ENCODE peak calls at places on chromosomes 13 and 19, in five cellular contexts. Y is posterior cingulate gyrus, T is NCI-H2107, G is mesendoderm, A is cerebellar cortex. J is an unnamed sample.

GRCh38 chr13:93927431-93927830 is 552.1 kb downstream of the DCT start:
- DNase-seq in Y (no peak), T (no peak), G (no peak), A (no peak), J (no peak)

GRCh38 chr13:36131215-36131930 is at the start of gene DCLK1:
- DNase-seq in Y (peak), T (no peak), G (peak), A (no peak), J (peak)

GRCh38 chr13:26229080-26229615 is 7.0 kb upstream of the RNF6 start:
- DNase-seq in Y (no peak), T (no peak), G (no peak), A (no peak), J (no peak)

GRCh38 chr19:42114412-42114811 is 17.8 kb downstream of the POU2F2 start:
- DNase-seq in Y (no peak), T (peak), G (no peak), A (no peak), J (no peak)

GRCh38 chr19:9309974-9310446 is 372 bp upstream of the ZNF699 start:
- DNase-seq in Y (peak), T (peak), G (peak), A (peak), J (peak)

GRCh38 chr13:110338441-110339101 is 31.5 kb downstream of the COL4A2 start:
- DNase-seq in Y (no peak), T (no peak), G (peak), A (no peak), J (peak)

GRCh38 chr19:4059931-4060620 is 6.6 kb downstream of the ZBTB7A start:
- DNase-seq in Y (no peak), T (no peak), G (no peak), A (no peak), J (no peak)

GRCh38 chr19:30444686-30445232 is 72.6 kb downstream of the ZNF536 start:
- DNase-seq in Y (no peak), T (no peak), G (no peak), A (no peak), J (no peak)

GRCh38 chr13:105918842-105919741 is 616.4 kb downstream of the EFNB2 start:
- DNase-seq in Y (no peak), T (no peak), G (peak), A (peak), J (no peak)

GRCh38 chr13:73059460-73060250 is 850 bp downstream of the KLF5 start:
- DNase-seq in Y (no peak), T (peak), G (peak), A (no peak), J (peak)

GRCh38 chr13:20118268-20119140 is 42.3 kb downstream of the GJA3 start:
- DNase-seq in Y (peak), T (no peak), G (peak), A (peak), J (peak)

GRCh38 chr13:64332048-64332447 is 2898.1 kb downstream of the PCDH9 start:
- DNase-seq in Y (no peak), T (no peak), G (no peak), A (no peak), J (no peak)

GRCh38 chr19:35528218-35529038 is at the start of gene SBSN:
- DNase-seq in Y (no peak), T (no peak), G (no peak), A (no peak), J (no peak)

GRCh38 chr13:65965496-65965895 is 1264.6 kb downstream of the PCDH9 start:
- DNase-seq in Y (no peak), T (no peak), G (no peak), A (no peak), J (no peak)

GRCh38 chr19:38265213-38265861 is 964 bp downstream of the SPINT2 start:
- DNase-seq in Y (no peak), T (no peak), G (peak), A (peak), J (no peak)

GRCh38 chr19:852136-853013 is at the start of gene ELANE:
- DNase-seq in Y (no peak), T (no peak), G (no peak), A (no peak), J (no peak)

GRCh38 chr13:114106991-114107685 is 25.3 kb downstream of the RASA3 start:
- DNase-seq in Y (no peak), T (no peak), G (no peak), A (no peak), J (no peak)

GRCh38 chr13:59346861-59347470 is 816.8 kb downstream of the DIAPH3 start:
- DNase-seq in Y (no peak), T (no peak), G (peak), A (no peak), J (no peak)

GRCh38 chr19:18789883-18790565 is 1.1 kb downstream of the COMP start:
- DNase-seq in Y (no peak), T (no peak), G (peak), A (no peak), J (peak)

GRCh38 chr13:40895715-40896184 is 106.3 kb downstream of the SLC25A15 start:
- DNase-seq in Y (no peak), T (no peak), G (no peak), A (no peak), J (no peak)

J was measured in neural progenitor cell.